ENCODE peak calls at places on chromosomes 3 and 15, in four cellular contexts. L is progenitor cell of endocrine pancreas, Q is MCF 10A, B is upper lobe of left lung. J is an unnamed sample.

GRCh38 chr3:196288141-196288460 is 575 bp upstream of the PCYT1A start:
- DNase-seq in L (no peak), Q (no peak), B (no peak), J (no peak)

GRCh38 chr3:152742368-152743347 is 92.3 kb upstream of the P2RY1 start:
- DNase-seq in L (no peak), Q (no peak), B (no peak), J (no peak)

GRCh38 chr3:8625991-8626390 is 18.6 kb downstream of the SSUH2 start:
- DNase-seq in L (no peak), Q (no peak), B (no peak), J (peak; percentile 24)

GRCh38 chr3:159762981-159763465 is 225.6 kb upstream of the IL12A start:
- DNase-seq in L (peak; percentile 17), Q (peak; percentile 77), B (peak; percentile 88), J (peak; percentile 88)

GRCh38 chr15:63136742-63137141 is 15.1 kb downstream of the LACTB start:
- DNase-seq in L (no peak), Q (no peak), B (no peak), J (no peak)

GRCh38 chr3:107650788-107651187 is 128.0 kb downstream of the BBX start:
- DNase-seq in L (no peak), Q (no peak), B (no peak), J (no peak)

GRCh38 chr3:185767324-185767688 is 57.5 kb downstream of the IGF2BP2 start:
- DNase-seq in L (no peak), Q (no peak), B (no peak), J (no peak)

GRCh38 chr3:77377717-77378116 is 337.8 kb downstream of the ROBO2 start:
- DNase-seq in L (no peak), Q (no peak), B (no peak), J (no peak)

GRCh38 chr3:82048711-82049110 is 287.3 kb upstream of the GBE1 start:
- DNase-seq in L (no peak), Q (no peak), B (no peak), J (no peak)

GRCh38 chr3:33758874-33759273 is 39.6 kb upstream of the PDCD6IP start:
- DNase-seq in L (no peak), Q (no peak), B (no peak), J (peak; percentile 27)

GRCh38 chr3:11576453-11576852 is 67.3 kb downstream of the VGLL4 start:
- DNase-seq in L (no peak), Q (no peak), B (no peak), J (no peak)

GRCh38 chr3:157360044-157360443 is 76.6 kb upstream of the PTX3 start:
- DNase-seq in L (no peak), Q (peak; percentile 74), B (no peak), J (peak; percentile 87)

GRCh38 chr15:81299630-81300273 is 24.2 kb downstream of the STARD5 start:
- DNase-seq in L (no peak), Q (no peak), B (no peak), J (no peak)

GRCh38 chr3:42846682-42847522 is 28.8 kb downstream of the CYP8B1 start:
- DNase-seq in L (no peak), Q (no peak), B (no peak), J (no peak)

GRCh38 chr3:113514265-113514769 is 639 bp downstream of the SPICE1 start:
- DNase-seq in L (no peak), Q (no peak), B (no peak), J (no peak)

GRCh38 chr3:163315786-163316185 is 1762.5 kb downstream of the SI start:
- DNase-seq in L (no peak), Q (no peak), B (no peak), J (no peak)

GRCh38 chr15:72585659-72586058 is 68.8 kb upstream of the GOLGA6B start:
- DNase-seq in L (no peak), Q (peak; percentile 22), B (no peak), J (peak; percentile 15)

GRCh38 chr15:58369261-58369699 is 62.5 kb upstream of the LIPC start:
- DNase-seq in L (no peak), Q (no peak), B (no peak), J (no peak)

GRCh38 chr3:181896605-181897004 is 184.9 kb downstream of the SOX2 start:
- DNase-seq in L (no peak), Q (no peak), B (no peak), J (no peak)

GRCh38 chr3:57757642-57758297 is 1.7 kb downstream of the SLMAP start:
- DNase-seq in L (peak; percentile 13), Q (peak; percentile 66), B (peak; percentile 29), J (no peak)

GRCh38 chr15:89776274-89777072 is at the start of gene MESP2:
- DNase-seq in L (peak; percentile 86), Q (peak; percentile 62), B (peak; percentile 97), J (peak; percentile 77)

GRCh38 chr15:89770041-89770440 is 6.1 kb upstream of the MESP2 start:
- DNase-seq in L (no peak), Q (no peak), B (no peak), J (peak; percentile 42)

GRCh38 chr15:89775815-89776214 is 317 bp upstream of the MESP2 start:
- DNase-seq in L (no peak), Q (no peak), B (peak; percentile 70), J (no peak)

GRCh38 chr15:89774492-89774891 is 1.6 kb upstream of the MESP2 start:
- DNase-seq in L (no peak), Q (peak; percentile 21), B (no peak), J (no peak)

GRCh38 chr15:89772933-89773583 is 3.1 kb upstream of the MESP2 start:
- DNase-seq in L (no peak), Q (peak; percentile 36), B (no peak), J (peak; percentile 19)
- TF ChIP-seq CTCF in L (peak; percentile 50), Q (peak; percentile 29), B (no peak), J (peak; percentile 61)

DNA sequence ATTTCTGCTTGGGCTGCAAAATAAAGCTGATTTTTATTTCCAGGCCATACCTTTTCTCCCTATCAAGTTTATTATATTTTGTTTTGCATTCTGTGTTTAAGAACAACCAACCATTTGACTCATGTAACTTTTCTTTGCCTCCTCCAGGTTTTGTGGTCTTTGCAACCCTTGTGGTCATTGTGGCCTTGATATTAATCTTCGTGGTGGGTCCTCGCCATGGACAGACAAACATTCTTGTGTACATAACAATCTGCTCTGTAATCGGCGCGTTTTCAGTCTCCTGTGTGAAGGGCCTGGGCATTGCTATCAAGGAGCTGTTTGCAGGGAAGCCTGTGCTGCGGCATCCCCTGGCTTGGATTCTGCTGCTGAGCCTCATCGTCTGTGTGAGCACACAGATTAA is 27.6 kb downstream of the NIPA2 start:
- DNase-seq in L (no peak), Q (no peak), B (no peak), J (peak; percentile 5)
- TF ChIP-seq CTCF in L (no peak), Q (no peak), B (no peak), J (no peak)

GRCh38 chr15:100869151-100869999 is 10.3 kb upstream of the ALDH1A3 start:
- DNase-seq in L (no peak), Q (no peak), B (no peak), J (no peak)
- TF ChIP-seq CTCF in L (peak; percentile 53), Q (peak; percentile 29), B (no peak), J (peak; percentile 77)

GRCh38 chr3:140163159-140163763 is 228.3 kb downstream of the CLSTN2 start:
- DNase-seq in L (no peak), Q (no peak), B (no peak), J (no peak)

GRCh38 chr3:140164156-140164555 is 229.2 kb downstream of the CLSTN2 start:
- DNase-seq in L (no peak), Q (no peak), B (no peak), J (no peak)

GRCh38 chr3:140159646-140160045 is 224.7 kb downstream of the CLSTN2 start:
- DNase-seq in L (no peak), Q (no peak), B (no peak), J (no peak)

GRCh38 chr3:140164922-140165590 is 230.1 kb downstream of the CLSTN2 start:
- DNase-seq in L (no peak), Q (peak; percentile 54), B (no peak), J (no peak)

DNA sequence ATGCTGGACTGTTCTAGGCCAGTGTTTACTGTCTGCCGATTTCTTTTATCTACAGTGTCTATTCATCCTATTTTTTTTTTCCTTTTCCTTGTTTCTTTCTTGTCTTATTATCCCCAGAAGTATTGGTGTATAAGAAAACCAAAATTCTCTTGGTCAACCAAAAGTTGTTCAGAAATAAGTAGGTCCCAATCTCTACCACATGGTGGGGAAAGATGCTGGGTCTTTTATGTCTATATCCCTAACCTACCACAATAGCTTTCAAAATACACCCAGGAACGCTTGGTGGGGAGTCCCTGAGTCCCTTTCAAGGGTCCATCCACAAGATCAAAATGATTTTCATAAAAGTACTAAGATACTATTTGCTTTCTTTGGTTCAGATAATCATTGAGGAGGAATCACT is 225.6 kb downstream of the CLSTN2 start:
- DNase-seq in L (no peak), Q (no peak), B (no peak), J (no peak)
- TF ChIP-seq CTCF in L (no peak), Q (no peak), B (no peak), J (no peak)

DNA sequence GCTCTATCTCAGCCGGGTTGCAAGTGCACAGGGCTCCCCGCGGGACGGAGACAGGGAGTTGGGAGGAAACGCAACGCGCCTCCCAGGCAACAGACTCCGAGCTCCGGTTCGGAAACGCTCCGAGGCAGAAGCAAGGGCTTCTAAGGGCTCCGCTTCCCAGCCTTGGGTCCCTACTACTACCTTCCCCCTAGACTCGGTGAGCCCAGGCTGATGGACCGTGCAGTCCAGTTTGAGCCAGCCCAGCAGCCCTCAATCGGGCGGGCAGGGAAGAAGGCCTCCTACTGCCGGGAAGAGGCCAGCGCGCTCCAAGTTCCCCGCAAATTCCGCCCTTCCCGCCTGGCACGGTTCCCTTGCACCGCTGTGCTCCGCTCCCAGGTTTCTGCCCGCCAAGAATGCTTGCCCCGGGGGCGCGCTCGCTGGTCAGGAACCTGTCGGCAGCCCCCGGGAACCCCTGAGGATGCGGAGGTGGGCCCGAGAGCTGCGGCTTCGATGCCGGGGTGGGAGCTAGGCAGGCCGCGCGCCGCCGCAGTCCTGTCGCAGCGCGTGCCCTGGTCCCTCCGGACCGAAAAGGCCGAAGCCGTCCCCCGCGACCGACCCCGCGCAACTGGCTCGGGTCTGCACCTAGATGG is 728 bp downstream of the TRANK1 start:
- DNase-seq in L (peak; percentile 30), Q (no peak), B (no peak), J (peak; percentile 9)
- TF ChIP-seq CTCF in L (no peak), Q (no peak), B (no peak), J (no peak)

GRCh38 chr3:133213942-133214341 is 175.8 kb downstream of the TMEM108 start:
- DNase-seq in L (no peak), Q (no peak), B (no peak), J (no peak)

GRCh38 chr3:133209871-133210550 is 171.8 kb downstream of the TMEM108 start:
- DNase-seq in L (no peak), Q (no peak), B (no peak), J (peak; percentile 44)

GRCh38 chr3:133211449-133211848 is 173.3 kb downstream of the TMEM108 start:
- DNase-seq in L (no peak), Q (no peak), B (no peak), J (no peak)

GRCh38 chr3:133206921-133207320 is 168.7 kb downstream of the TMEM108 start:
- DNase-seq in L (no peak), Q (no peak), B (no peak), J (no peak)

DNA sequence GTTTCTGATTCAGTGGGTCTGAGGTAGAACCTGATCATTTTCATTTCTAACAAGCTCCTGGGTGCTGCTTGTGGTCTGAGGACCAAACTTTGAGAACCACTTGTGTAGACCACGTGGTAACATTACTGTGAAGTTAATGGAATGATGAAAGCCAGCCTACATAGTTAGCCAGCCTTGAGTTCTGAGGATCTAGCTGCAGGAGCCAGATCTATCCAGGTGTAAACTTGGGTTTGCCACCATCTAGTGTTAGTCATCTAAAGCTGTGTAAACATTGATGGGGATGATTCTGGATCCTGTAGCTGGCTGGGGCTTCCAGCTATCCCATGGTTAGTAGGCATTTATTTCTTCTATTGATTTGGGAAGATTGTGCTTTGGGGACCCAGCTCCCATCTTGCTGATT is 170.0 kb downstream of the TMEM108 start:
- DNase-seq in L (no peak), Q (no peak), B (no peak), J (no peak)
- TF ChIP-seq CTCF in L (no peak), Q (no peak), B (no peak), J (no peak)